ENCODE peak calls at places on chromosomes 2 and 18, in six cellular contexts. P, G, Q, Z, C and J are unnamed samples.

GRCh38 chr18:53115876-53116585 is 776.0 kb downstream of the DCC start:
- DNase-seq in Z (no peak), G (no peak), Q (no peak), C (no peak), P (no peak), J (no peak)

GRCh38 chr2:183967756-183968155 is 630.6 kb upstream of the ZNF804A start:
- DNase-seq in P (no peak), G (no peak), C (no peak), Z (no peak), Q (no peak), J (no peak)

GRCh38 chr18:26071725-26072124 is 18.7 kb downstream of the SS18 start:
- DNase-seq in Z (no peak), G (no peak), P (no peak), C (no peak), Q (no peak), J (no peak)

GRCh38 chr2:206154197-206154596 is 5.0 kb downstream of the NDUFS1 start:
- DNase-seq in Z (no peak), G (peak; percentile 35), Q (no peak), C (peak; percentile 26), P (no peak), J (no peak)

GRCh38 chr2:15783489-15783888 is 156.9 kb upstream of the MYCN start:
- DNase-seq in G (no peak), C (no peak), P (no peak), Q (no peak), Z (no peak), J (no peak)

GRCh38 chr2:215034154-215034553 is 104.3 kb downstream of the ABCA12 start:
- DNase-seq in G (no peak), P (no peak), Z (no peak), Q (no peak), C (no peak), J (no peak)

GRCh38 chr2:39128919-39129391 is 8.1 kb upstream of the SOS1 start:
- DNase-seq in G (peak; percentile 74), P (no peak), Z (no peak), C (peak; percentile 52), Q (peak; percentile 60), J (no peak)

GRCh38 chr2:212052412-212053159 is 486.0 kb downstream of the ERBB4 start:
- DNase-seq in Z (no peak), Q (no peak), C (peak; percentile 43), P (no peak), G (no peak), J (no peak)

GRCh38 chr2:112749755-112750559 is 14.5 kb downstream of the CKAP2L start:
- DNase-seq in G (no peak), C (peak; percentile 78), P (peak; percentile 24), Q (peak; percentile 61), Z (peak; percentile 58), J (peak; percentile 31)

GRCh38 chr2:128777091-128778045 is 458.7 kb upstream of the HS6ST1 start:
- DNase-seq in P (no peak), Q (no peak), C (no peak), Z (no peak), G (no peak), J (no peak)

GRCh38 chr2:37635359-37636208 is 35.9 kb downstream of the CDC42EP3 start:
- DNase-seq in C (peak; percentile 16), G (peak; percentile 92), Q (peak; percentile 67), Z (no peak), P (peak; percentile 49), J (peak; percentile 18)

GRCh38 chr2:88753833-88754584 is 62.5 kb downstream of the RPIA start:
- DNase-seq in Z (no peak), Q (no peak), C (no peak), P (no peak), G (peak; percentile 41), J (no peak)

GRCh38 chr18:46152808-46153617 is 48.8 kb downstream of the HAUS1 start:
- DNase-seq in P (no peak), G (no peak), Z (no peak), Q (no peak), C (peak; percentile 68), J (no peak)

GRCh38 chr2:68971591-68972231 is 2.7 kb upstream of the GKN1 start:
- DNase-seq in Q (no peak), G (no peak), Z (peak; percentile 76), C (peak; percentile 99), P (no peak), J (no peak)

GRCh38 chr2:11598228-11598731 is 64.4 kb downstream of the GREB1 start:
- DNase-seq in Q (no peak), P (no peak), G (no peak), Z (no peak), C (peak; percentile 64), J (no peak)

GRCh38 chr18:63844254-63844653 is 43.3 kb upstream of the SERPINB2 start:
- DNase-seq in C (peak; percentile 84), G (no peak), P (no peak), Q (no peak), Z (no peak), J (no peak)

GRCh38 chr2:177239934-177240600 is 24.5 kb downstream of the NFE2L2 start:
- DNase-seq in P (peak; percentile 71), Z (no peak), G (peak; percentile 47), Q (no peak), C (peak; percentile 54), J (no peak)

GRCh38 chr2:88603146-88603545 is 24.1 kb downstream of the EIF2AK3 start:
- DNase-seq in Q (no peak), Z (no peak), C (peak; percentile 25), G (no peak), P (no peak), J (no peak)

GRCh38 chr2:202096736-202097135 is 23.7 kb downstream of the KIAA2012 start:
- DNase-seq in Z (no peak), P (no peak), G (no peak), C (peak; percentile 26), Q (no peak), J (no peak)

GRCh38 chr2:140747097-140747496 is 1383.7 kb downstream of the LRP1B start:
- DNase-seq in G (no peak), Z (no peak), Q (no peak), P (no peak), C (no peak), J (no peak)

GRCh38 chr18:74257083-74257482 is 34.7 kb downstream of the CYB5A start:
- DNase-seq in Z (no peak), P (no peak), G (no peak), Q (no peak), C (no peak), J (no peak)

GRCh38 chr18:48004577-48004976 is 74.1 kb upstream of the SMAD2 start:
- DNase-seq in C (no peak), P (no peak), Q (no peak), G (no peak), Z (no peak), J (no peak)

GRCh38 chr18:25621144-25621543 is 269.2 kb upstream of the ZNF521 start:
- DNase-seq in G (no peak), Q (no peak), C (no peak), P (no peak), Z (no peak), J (no peak)

GRCh38 chr18:48950536-48951447 is at the start of gene SMAD7:
- DNase-seq in Z (no peak), C (no peak), P (no peak), Q (no peak), G (no peak), J (no peak)

GRCh38 chr2:112712903-112713584 is 7.8 kb upstream of the NT5DC4 start:
- DNase-seq in P (no peak), G (no peak), C (peak; percentile 62), Q (peak; percentile 48), Z (no peak), J (no peak)

GRCh38 chr2:149733936-149734685 is 146.5 kb upstream of the MMADHC start:
- DNase-seq in G (no peak), C (peak; percentile 80), Z (peak; percentile 3), Q (no peak), P (no peak), J (no peak)

GRCh38 chr2:217797170-217797569 is 205.6 kb downstream of the TNS1 start:
- DNase-seq in Q (no peak), C (no peak), Z (no peak), G (no peak), P (no peak), J (no peak)

GRCh38 chr2:228180126-228181097 is 1.1 kb downstream of the SPHKAP start:
- DNase-seq in Z (no peak), G (no peak), Q (no peak), C (no peak), P (no peak), J (no peak)

GRCh38 chr2:101047075-101047766 is 45.1 kb downstream of the RPL31 start:
- DNase-seq in G (no peak), P (no peak), Z (peak; percentile 36), C (peak; percentile 97), Q (no peak), J (no peak)

GRCh38 chr2:236865052-236865451 is 220.6 kb upstream of the COPS8 start:
- DNase-seq in Q (no peak), C (no peak), G (no peak), Z (no peak), P (no peak), J (no peak)

GRCh38 chr2:211737282-211737681 is 801.3 kb downstream of the ERBB4 start:
- DNase-seq in C (peak; percentile 49), P (no peak), G (no peak), Q (no peak), Z (no peak), J (no peak)

GRCh38 chr2:64876137-64876647 is 113.0 kb upstream of the SLC1A4 start:
- DNase-seq in Z (peak; percentile 59), G (no peak), C (peak; percentile 86), P (no peak), Q (no peak), J (no peak)

GRCh38 chr2:80548469-80548868 is 243.9 kb upstream of the LRRTM1 start:
- DNase-seq in P (no peak), C (no peak), G (no peak), Z (no peak), Q (no peak), J (no peak)

GRCh38 chr2:31788273-31788672 is 207.5 kb upstream of the SRD5A2 start:
- DNase-seq in Z (no peak), Q (no peak), P (no peak), G (no peak), C (no peak), J (no peak)